ENCODE peak calls at places on chromosomes 5 and 9, in eight cellular contexts. One of them, this sample, is unnamed.

GRCh38 chr9:12497790-12498189 is 195.4 kb upstream of the TYRP1 start:
- DNase-seq in heart right ventricle: no peak
- DNase-seq in NCI-H1436: no peak
- DNase-seq in RKO: no peak
- DNase-seq in HCT116: no peak
- DNase-seq in GM18507: no peak
- DNase-seq in NAMALWA: no peak
- DNase-seq in cerebellum: no peak
- DNase-seq in this sample: no peak

GRCh38 chr9:124934290-124934689 is 6.6 kb downstream of the GOLGA1 start:
- DNase-seq in heart right ventricle: no peak
- DNase-seq in NCI-H1436: no peak
- DNase-seq in RKO: peak
- DNase-seq in HCT116: no peak
- DNase-seq in GM18507: no peak
- DNase-seq in NAMALWA: peak
- DNase-seq in cerebellum: no peak
- DNase-seq in this sample: no peak

GRCh38 chr9:74496819-74497749 is at the start of gene RORB:
- DNase-seq in heart right ventricle: peak
- DNase-seq in NCI-H1436: peak
- DNase-seq in RKO: no peak
- DNase-seq in HCT116: no peak
- DNase-seq in GM18507: no peak
- DNase-seq in NAMALWA: peak
- DNase-seq in cerebellum: peak
- DNase-seq in this sample: peak

GRCh38 chr5:164306662-164307061 is 801.2 kb downstream of the MAT2B start:
- DNase-seq in heart right ventricle: no peak
- DNase-seq in NCI-H1436: no peak
- DNase-seq in RKO: no peak
- DNase-seq in HCT116: no peak
- DNase-seq in GM18507: no peak
- DNase-seq in NAMALWA: no peak
- DNase-seq in cerebellum: no peak
- DNase-seq in this sample: no peak

GRCh38 chr5:146919304-146919703 is 40.7 kb upstream of the PPP2R2B start:
- DNase-seq in heart right ventricle: no peak
- DNase-seq in NCI-H1436: no peak
- DNase-seq in RKO: no peak
- DNase-seq in HCT116: no peak
- DNase-seq in GM18507: no peak
- DNase-seq in NAMALWA: no peak
- DNase-seq in cerebellum: no peak
- DNase-seq in this sample: no peak

GRCh38 chr5:153496835-153497234 is 6.4 kb downstream of the GRIA1 start:
- DNase-seq in heart right ventricle: no peak
- DNase-seq in NCI-H1436: no peak
- DNase-seq in RKO: peak
- DNase-seq in HCT116: peak
- DNase-seq in GM18507: no peak
- DNase-seq in NAMALWA: peak
- DNase-seq in cerebellum: no peak
- DNase-seq in this sample: no peak

GRCh38 chr9:22052376-22052945 is 43.4 kb upstream of the CDKN2B start:
- DNase-seq in heart right ventricle: no peak
- DNase-seq in NCI-H1436: no peak
- DNase-seq in RKO: peak
- DNase-seq in HCT116: peak
- DNase-seq in GM18507: no peak
- DNase-seq in NAMALWA: no peak
- DNase-seq in cerebellum: no peak
- DNase-seq in this sample: no peak

GRCh38 chr5:55036477-55036876 is 12.4 kb downstream of the GZMK start:
- DNase-seq in heart right ventricle: no peak
- DNase-seq in NCI-H1436: no peak
- DNase-seq in RKO: no peak
- DNase-seq in HCT116: no peak
- DNase-seq in GM18507: no peak
- DNase-seq in NAMALWA: no peak
- DNase-seq in cerebellum: no peak
- DNase-seq in this sample: no peak

GRCh38 chr5:168334161-168335094 is 43.0 kb downstream of the WWC1 start:
- DNase-seq in heart right ventricle: no peak
- DNase-seq in NCI-H1436: no peak
- DNase-seq in RKO: no peak
- DNase-seq in HCT116: no peak
- DNase-seq in GM18507: no peak
- DNase-seq in NAMALWA: no peak
- DNase-seq in cerebellum: no peak
- DNase-seq in this sample: peak

GRCh38 chr5:159965031-159965837 is 43.7 kb upstream of the TTC1 start:
- DNase-seq in heart right ventricle: peak
- DNase-seq in NCI-H1436: peak
- DNase-seq in RKO: peak
- DNase-seq in HCT116: peak
- DNase-seq in GM18507: no peak
- DNase-seq in NAMALWA: peak
- DNase-seq in cerebellum: peak
- DNase-seq in this sample: peak

GRCh38 chr5:132825824-132826391 is 4.5 kb downstream of the SHROOM1 start:
- DNase-seq in heart right ventricle: no peak
- DNase-seq in NCI-H1436: no peak
- DNase-seq in RKO: no peak
- DNase-seq in HCT116: no peak
- DNase-seq in GM18507: no peak
- DNase-seq in NAMALWA: no peak
- DNase-seq in cerebellum: no peak
- DNase-seq in this sample: no peak

GRCh38 chr9:88733651-88734470 is 198.9 kb downstream of the NXNL2 start:
- DNase-seq in heart right ventricle: peak
- DNase-seq in NCI-H1436: no peak
- DNase-seq in RKO: peak
- DNase-seq in HCT116: no peak
- DNase-seq in GM18507: no peak
- DNase-seq in NAMALWA: no peak
- DNase-seq in cerebellum: no peak
- DNase-seq in this sample: no peak

GRCh38 chr9:87872079-87872624 is 10.5 kb upstream of the SPATA31E1 start:
- DNase-seq in heart right ventricle: no peak
- DNase-seq in NCI-H1436: no peak
- DNase-seq in RKO: no peak
- DNase-seq in HCT116: no peak
- DNase-seq in GM18507: no peak
- DNase-seq in NAMALWA: no peak
- DNase-seq in cerebellum: no peak
- DNase-seq in this sample: peak

GRCh38 chr9:95852059-95853032 is 23.1 kb upstream of the ERCC6L2 start:
- DNase-seq in heart right ventricle: no peak
- DNase-seq in NCI-H1436: no peak
- DNase-seq in RKO: peak
- DNase-seq in HCT116: no peak
- DNase-seq in GM18507: peak
- DNase-seq in NAMALWA: no peak
- DNase-seq in cerebellum: no peak
- DNase-seq in this sample: no peak

This sample was measured in posterior cingulate gyrus.